ENCODE peak calls at places on chromosomes 7 and 10, in seven cellular contexts. J is PC-3, K is WTC11, M is RWPE1, R is upper lobe of left lung, E is spleen, Z is neural crest cell. Q is an unnamed sample.

GRCh38 chr10:125020871-125021270 is 78.9 kb downstream of the ZRANB1 start:
- DNase-seq in J (no peak), K (no peak), M (no peak), R (no peak), E (no peak), Z (no peak), Q (no peak)

GRCh38 chr10:70459061-70459770 is 17.7 kb upstream of the NODAL start:
- DNase-seq in J (no peak), K (peak), M (no peak), R (no peak), E (no peak), Z (no peak), Q (no peak)

GRCh38 chr10:62492012-62492869 is 118.1 kb downstream of the ZNF365 start:
- DNase-seq in J (peak), K (no peak), M (peak), R (no peak), E (no peak), Z (no peak), Q (no peak)

GRCh38 chr10:72104472-72105097 is 16.2 kb upstream of the SPOCK2 start:
- DNase-seq in J (no peak), K (no peak), M (no peak), R (no peak), E (no peak), Z (no peak), Q (no peak)

GRCh38 chr10:35386594-35387174 is 50.4 kb downstream of the CCNY start:
- DNase-seq in J (peak), K (no peak), M (no peak), R (no peak), E (no peak), Z (no peak), Q (no peak)

GRCh38 chr10:83592337-83592935 is 546.9 kb upstream of the GHITM start:
- DNase-seq in J (no peak), K (no peak), M (no peak), R (no peak), E (no peak), Z (no peak), Q (no peak)

GRCh38 chr7:135178364-135178763 is 7.9 kb upstream of the CYREN start:
- DNase-seq in J (no peak), K (no peak), M (no peak), R (no peak), E (no peak), Z (no peak), Q (no peak)

GRCh38 chr7:51309361-51310130 is 7.1 kb downstream of the COBL start:
- DNase-seq in J (no peak), K (peak), M (no peak), R (no peak), E (no peak), Z (no peak), Q (no peak)

GRCh38 chr7:86937499-86937898 is 122.0 kb downstream of the ELAPOR2 start:
- DNase-seq in J (peak), K (no peak), M (no peak), R (no peak), E (no peak), Z (no peak), Q (no peak)

GRCh38 chr7:142516038-142516501 is 233.2 kb upstream of the PRSS1 start:
- DNase-seq in J (peak), K (peak), M (peak), R (no peak), E (no peak), Z (peak), Q (peak)

GRCh38 chr7:21939136-21939857 is 6.4 kb downstream of the CDCA7L start:
- DNase-seq in J (peak), K (no peak), M (no peak), R (no peak), E (no peak), Z (no peak), Q (no peak)

GRCh38 chr10:117217196-117217761 is 20.0 kb downstream of the KCNK18 start:
- DNase-seq in J (peak), K (peak), M (no peak), R (no peak), E (peak), Z (no peak), Q (no peak)

GRCh38 chr7:22597845-22598244 is 97.9 kb upstream of the STEAP1B start:
- DNase-seq in J (peak), K (no peak), M (peak), R (no peak), E (no peak), Z (no peak), Q (no peak)

GRCh38 chr7:134513169-134513752 is 14.1 kb upstream of the AKR1B10 start:
- DNase-seq in J (peak), K (peak), M (peak), R (no peak), E (no peak), Z (peak), Q (peak)

GRCh38 chr10:36211856-36212255 is 569.8 kb upstream of the FZD8 start:
- DNase-seq in J (no peak), K (no peak), M (no peak), R (no peak), E (no peak), Z (no peak), Q (no peak)

GRCh38 chr10:16816830-16817124 is 447 bp downstream of the RSU1 start:
- DNase-seq in J (no peak), K (no peak), M (no peak), R (no peak), E (no peak), Z (no peak), Q (no peak)

GRCh38 chr10:4511559-4511958 is 314.4 kb upstream of the AKR1E2 start:
- DNase-seq in J (no peak), K (no peak), M (no peak), R (no peak), E (no peak), Z (no peak), Q (no peak)

GRCh38 chr7:33895025-33895804 is 10.1 kb upstream of the BMPER start:
- DNase-seq in J (peak), K (peak), M (peak), R (peak), E (peak), Z (peak), Q (peak)

DNA sequence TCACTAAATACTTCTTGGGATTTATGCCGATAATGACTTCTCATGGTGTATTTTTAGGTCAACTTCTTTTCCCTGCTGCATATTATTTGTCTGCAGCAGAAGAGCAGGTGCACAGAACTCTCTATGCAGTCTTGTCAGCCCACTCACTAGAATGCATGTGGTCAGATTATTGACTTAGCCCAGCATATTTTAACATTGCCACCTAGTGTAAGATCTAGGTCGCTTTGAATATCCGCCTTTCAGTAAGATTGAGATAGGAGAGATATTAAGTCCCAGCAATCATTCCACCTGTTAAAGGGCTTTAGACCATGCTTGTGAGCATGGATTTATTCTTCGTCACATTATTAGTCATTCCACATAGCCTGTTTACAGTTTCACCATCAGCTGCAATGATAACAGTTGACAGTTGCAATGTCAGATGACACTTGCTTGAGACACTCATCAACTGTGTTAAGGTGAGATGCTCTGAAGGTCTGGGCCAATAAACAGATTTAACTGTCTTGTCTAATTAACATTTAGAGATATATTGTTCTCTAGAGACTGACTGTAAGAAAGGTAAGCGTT is 491.7 kb downstream of the ARL4A start:
- DNase-seq in J (peak), K (no peak), M (no peak), R (no peak), E (no peak), Z (no peak), Q (no peak)
- TF ChIP-seq CTCF in J (peak), K (no peak), M (peak), R (no peak), E (peak), Z (peak), Q (no peak)

DNA sequence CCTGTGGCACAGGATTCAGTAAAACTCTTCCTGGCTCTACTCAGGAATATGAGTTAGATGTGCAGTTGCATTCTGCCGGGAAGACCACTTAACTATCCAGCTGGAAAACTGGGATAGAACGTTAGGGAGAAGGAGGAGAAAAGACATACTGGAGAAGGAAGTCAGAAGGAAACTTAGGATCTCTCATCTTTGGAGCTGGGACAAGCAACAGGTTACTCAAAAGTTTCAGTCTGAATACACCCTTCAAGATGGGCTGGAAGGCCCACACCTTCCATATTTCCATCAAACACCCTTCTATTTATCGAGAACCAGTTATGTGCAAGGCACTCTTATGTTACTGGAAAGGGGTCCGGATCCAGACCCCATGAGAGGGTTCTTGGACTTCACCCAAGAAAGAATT is 440.4 kb upstream of the NRP1 start:
- DNase-seq in J (no peak), K (no peak), M (no peak), R (no peak), E (no peak), Z (no peak), Q (no peak)
- TF ChIP-seq CTCF in J (no peak), K (no peak), M (no peak), R (no peak), E (no peak), Z (no peak), Q (no peak)

GRCh38 chr10:101031128-101031795 is at the start of the genes PDZD7 and SFXN3:
- DNase-seq in J (peak), K (peak), M (peak), R (peak), E (peak), Z (peak), Q (peak)

GRCh38 chr10:101030492-101031127 is 319 bp downstream of the PDZD7 start:
- DNase-seq in J (peak), K (no peak), M (peak), R (no peak), E (no peak), Z (no peak), Q (no peak)

GRCh38 chr10:101029520-101030309 is 1.2 kb downstream of the PDZD7 start:
- DNase-seq in J (no peak), K (no peak), M (no peak), R (peak), E (no peak), Z (no peak), Q (no peak)

GRCh38 chr10:101032637-101033201 is 1.7 kb downstream of the SFXN3 start:
- DNase-seq in J (peak), K (no peak), M (peak), R (no peak), E (no peak), Z (no peak), Q (no peak)

GRCh38 chr10:101031796-101032636 is 982 bp downstream of the SFXN3 start:
- DNase-seq in J (peak), K (peak), M (peak), R (peak), E (peak), Z (no peak), Q (peak)
- TF ChIP-seq CTCF in J (no peak), K (no peak), M (no peak), R (no peak), E (no peak), Z (no peak), Q (no peak)

GRCh38 chr7:105399043-105399725 is 10.5 kb upstream of the SRPK2 start:
- DNase-seq in J (peak), K (no peak), M (no peak), R (no peak), E (no peak), Z (no peak), Q (no peak)
- TF ChIP-seq CTCF in J (peak), K (no peak), M (peak), R (no peak), E (no peak), Z (peak), Q (no peak)

DNA sequence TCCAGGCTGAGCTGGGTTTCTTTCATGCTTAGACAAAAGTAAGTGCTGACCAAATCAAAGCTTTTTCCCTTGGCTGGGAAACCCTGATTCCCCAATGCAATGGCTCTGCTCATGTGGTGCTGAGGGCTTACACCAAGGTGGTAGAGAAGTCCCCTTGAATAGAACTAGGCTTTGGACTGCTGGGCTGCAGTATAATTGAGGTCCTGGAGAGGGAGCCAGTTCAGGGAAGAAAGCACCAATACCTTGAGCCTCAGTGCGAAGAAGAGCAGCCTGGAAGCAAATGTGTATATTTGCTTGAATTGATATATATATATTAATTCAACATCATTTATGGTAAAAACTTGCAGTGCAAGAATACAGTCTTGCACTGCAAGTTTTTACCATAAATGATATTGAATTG is 391.1 kb downstream of the RPS24 start:
- DNase-seq in J (peak), K (peak), M (peak), R (no peak), E (no peak), Z (no peak), Q (no peak)
- TF ChIP-seq CTCF in J (peak), K (no peak), M (no peak), R (no peak), E (no peak), Z (peak), Q (no peak)